ENCODE peak calls at places on chromosomes 5 and 9, in eight cellular contexts. One of them, this sample, is unnamed.

GRCh38 chr5:59596586-59597348 is 296.8 kb downstream of the PDE4D start:
- DNase-seq in tibial artery: no peak
- DNase-seq in stomach: no peak
- DNase-seq in heart right ventricle: no peak
- DNase-seq in psoas muscle: no peak
- DNase-seq in astrocyte: peak; percentile 51
- DNase-seq in mammary epithelial cell: peak; percentile 73
- DNase-seq in fibroblast of lung: peak; percentile 65
- DNase-seq in this sample: no peak

GRCh38 chr5:172775326-172776234 is 4.6 kb upstream of the DUSP1 start:
- DNase-seq in tibial artery: peak; percentile 97
- DNase-seq in stomach: peak; percentile 79
- DNase-seq in heart right ventricle: peak; percentile 53
- DNase-seq in psoas muscle: peak; percentile 95
- DNase-seq in astrocyte: peak; percentile 58
- DNase-seq in mammary epithelial cell: peak; percentile 90
- DNase-seq in fibroblast of lung: peak; percentile 66
- DNase-seq in this sample: no peak

GRCh38 chr5:159243385-159243784 is 19.7 kb upstream of the UBLCP1 start:
- DNase-seq in tibial artery: no peak
- DNase-seq in stomach: no peak
- DNase-seq in heart right ventricle: no peak
- DNase-seq in psoas muscle: no peak
- DNase-seq in astrocyte: no peak
- DNase-seq in mammary epithelial cell: no peak
- DNase-seq in fibroblast of lung: no peak
- DNase-seq in this sample: no peak

GRCh38 chr9:126389958-126390357 is 63.3 kb downstream of the MVB12B start:
- DNase-seq in tibial artery: no peak
- DNase-seq in stomach: no peak
- DNase-seq in heart right ventricle: no peak
- DNase-seq in psoas muscle: no peak
- DNase-seq in astrocyte: no peak
- DNase-seq in mammary epithelial cell: no peak
- DNase-seq in fibroblast of lung: no peak
- DNase-seq in this sample: no peak

GRCh38 chr9:98795295-98795955 is 930 bp downstream of the ANKS6 start:
- DNase-seq in tibial artery: no peak
- DNase-seq in stomach: no peak
- DNase-seq in heart right ventricle: no peak
- DNase-seq in psoas muscle: no peak
- DNase-seq in astrocyte: no peak
- DNase-seq in mammary epithelial cell: no peak
- DNase-seq in fibroblast of lung: no peak
- DNase-seq in this sample: no peak

GRCh38 chr9:77432053-77432452 is 216.1 kb downstream of the GNA14 start:
- DNase-seq in tibial artery: no peak
- DNase-seq in stomach: no peak
- DNase-seq in heart right ventricle: no peak
- DNase-seq in psoas muscle: no peak
- DNase-seq in astrocyte: no peak
- DNase-seq in mammary epithelial cell: no peak
- DNase-seq in fibroblast of lung: no peak
- DNase-seq in this sample: no peak

GRCh38 chr9:121685795-121686377 is 34.5 kb downstream of the DAB2IP start:
- DNase-seq in tibial artery: no peak
- DNase-seq in stomach: no peak
- DNase-seq in heart right ventricle: no peak
- DNase-seq in psoas muscle: peak; percentile 27
- DNase-seq in astrocyte: no peak
- DNase-seq in mammary epithelial cell: no peak
- DNase-seq in fibroblast of lung: no peak
- DNase-seq in this sample: no peak

GRCh38 chr5:141742144-141742543 is 60.1 kb upstream of the ARAP3 start:
- DNase-seq in tibial artery: no peak
- DNase-seq in stomach: no peak
- DNase-seq in heart right ventricle: no peak
- DNase-seq in psoas muscle: no peak
- DNase-seq in astrocyte: no peak
- DNase-seq in mammary epithelial cell: no peak
- DNase-seq in fibroblast of lung: no peak
- DNase-seq in this sample: no peak

GRCh38 chr9:75974006-75974766 is 83.7 kb downstream of the PCSK5 start:
- DNase-seq in tibial artery: no peak
- DNase-seq in stomach: no peak
- DNase-seq in heart right ventricle: no peak
- DNase-seq in psoas muscle: no peak
- DNase-seq in astrocyte: no peak
- DNase-seq in mammary epithelial cell: no peak
- DNase-seq in fibroblast of lung: no peak
- DNase-seq in this sample: no peak

GRCh38 chr5:662751-663435 is 30.3 kb downstream of the TPPP start:
- DNase-seq in tibial artery: no peak
- DNase-seq in stomach: no peak
- DNase-seq in heart right ventricle: no peak
- DNase-seq in psoas muscle: peak; percentile 46
- DNase-seq in astrocyte: no peak
- DNase-seq in mammary epithelial cell: no peak
- DNase-seq in fibroblast of lung: no peak
- DNase-seq in this sample: no peak

GRCh38 chr9:70668751-70669150 is 254.3 kb upstream of the KLF9 start:
- DNase-seq in tibial artery: peak; percentile 24
- DNase-seq in stomach: no peak
- DNase-seq in heart right ventricle: no peak
- DNase-seq in psoas muscle: no peak
- DNase-seq in astrocyte: peak; percentile 4
- DNase-seq in mammary epithelial cell: peak; percentile 12
- DNase-seq in fibroblast of lung: peak; percentile 13
- DNase-seq in this sample: no peak

GRCh38 chr9:128556276-128556675 is 3.9 kb downstream of the SPTAN1 start:
- DNase-seq in tibial artery: no peak
- DNase-seq in stomach: no peak
- DNase-seq in heart right ventricle: no peak
- DNase-seq in psoas muscle: no peak
- DNase-seq in astrocyte: no peak
- DNase-seq in mammary epithelial cell: no peak
- DNase-seq in fibroblast of lung: no peak
- DNase-seq in this sample: no peak

GRCh38 chr9:128554155-128554862 is 1.9 kb downstream of the SPTAN1 start:
- DNase-seq in tibial artery: peak; percentile 66
- DNase-seq in stomach: peak; percentile 37
- DNase-seq in heart right ventricle: peak; percentile 20
- DNase-seq in psoas muscle: peak; percentile 60
- DNase-seq in astrocyte: peak; percentile 94
- DNase-seq in mammary epithelial cell: peak; percentile 78
- DNase-seq in fibroblast of lung: peak; percentile 96
- DNase-seq in this sample: no peak

GRCh38 chr9:128556915-128557634 is 4.7 kb downstream of the SPTAN1 start:
- DNase-seq in tibial artery: no peak
- DNase-seq in stomach: no peak
- DNase-seq in heart right ventricle: no peak
- DNase-seq in psoas muscle: no peak
- DNase-seq in astrocyte: no peak
- DNase-seq in mammary epithelial cell: peak; percentile 10
- DNase-seq in fibroblast of lung: no peak
- DNase-seq in this sample: no peak

GRCh38 chr9:128555180-128555721 is 2.9 kb downstream of the SPTAN1 start:
- DNase-seq in tibial artery: no peak
- DNase-seq in stomach: no peak
- DNase-seq in heart right ventricle: no peak
- DNase-seq in psoas muscle: no peak
- DNase-seq in astrocyte: peak; percentile 78
- DNase-seq in mammary epithelial cell: peak; percentile 79
- DNase-seq in fibroblast of lung: peak; percentile 86
- DNase-seq in this sample: no peak

GRCh38 chr9:128558431-128559310 is 6.3 kb downstream of the SPTAN1 start:
- DNase-seq in tibial artery: peak; percentile 83
- DNase-seq in stomach: peak; percentile 87
- DNase-seq in heart right ventricle: peak; percentile 79
- DNase-seq in psoas muscle: peak; percentile 85
- DNase-seq in astrocyte: peak; percentile 93
- DNase-seq in mammary epithelial cell: peak; percentile 88
- DNase-seq in fibroblast of lung: peak; percentile 93
- DNase-seq in this sample: peak; percentile 7
- H3K4me3 ChIP-seq in tibial artery: no peak overlapping the region
- H3K4me3 ChIP-seq in stomach: no peak overlapping the region
- H3K4me3 ChIP-seq in heart right ventricle: peak overlapping the region; percentile 30
- H3K4me3 ChIP-seq in psoas muscle: peak overlapping the region; percentile 7
- H3K4me3 ChIP-seq in astrocyte: peak overlapping the region; percentile 35
- H3K4me3 ChIP-seq in mammary epithelial cell: no peak overlapping the region
- H3K4me3 ChIP-seq in fibroblast of lung: peak overlapping the region; percentile 17
- H3K4me3 ChIP-seq in this sample: peak overlapping the region; percentile 51

DNA sequence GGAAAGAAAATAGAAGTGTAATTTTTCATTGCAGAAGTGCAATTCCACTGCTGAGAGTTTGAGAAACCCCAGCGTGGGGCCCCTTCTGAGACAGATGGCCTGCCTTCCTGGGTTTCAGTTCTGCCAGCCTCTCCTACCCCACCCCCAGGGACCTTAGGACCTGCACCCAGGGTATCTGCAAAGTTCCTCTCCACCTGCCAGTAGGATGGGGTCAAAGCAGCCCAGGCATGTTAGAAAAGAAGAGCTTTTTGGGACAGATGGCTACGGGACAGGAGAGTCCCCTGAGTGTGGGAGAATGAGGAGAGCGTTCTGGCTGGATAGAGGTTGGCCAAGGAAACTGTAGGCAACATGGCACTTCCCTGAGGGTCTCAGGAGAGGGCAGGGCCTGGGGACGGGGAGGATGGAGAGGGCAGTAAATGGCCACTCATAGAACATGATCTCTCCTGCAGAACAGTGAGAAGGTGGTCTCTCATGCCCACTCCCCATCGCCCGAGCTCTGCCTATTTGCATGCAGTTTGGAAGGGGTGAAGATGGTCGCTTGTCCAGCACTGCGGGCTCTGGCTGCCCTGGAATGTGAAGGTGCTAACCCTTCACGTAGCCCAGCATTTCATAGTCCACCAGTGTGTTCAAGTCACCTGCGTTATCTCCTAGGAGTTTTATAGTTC is 347 bp upstream of the TIFAB start:
- DNase-seq in tibial artery: no peak
- DNase-seq in stomach: no peak
- DNase-seq in heart right ventricle: no peak
- DNase-seq in psoas muscle: no peak
- DNase-seq in astrocyte: no peak
- DNase-seq in mammary epithelial cell: no peak
- DNase-seq in fibroblast of lung: no peak
- DNase-seq in this sample: no peak
- H3K4me1 ChIP-seq in tibial artery: peaks cover 12% of the 10 kb centered on the region
- H3K4me1 ChIP-seq in stomach: no peaks in the 10 kb centered on the region
- H3K4me1 ChIP-seq in heart right ventricle: no peaks in the 10 kb centered on the region
- H3K4me1 ChIP-seq in psoas muscle: no peaks in the 10 kb centered on the region
- H3K4me1 ChIP-seq in astrocyte: peaks cover 20% of the 10 kb centered on the region
- H3K4me1 ChIP-seq in mammary epithelial cell: peaks cover 28% of the 10 kb centered on the region
- H3K4me1 ChIP-seq in fibroblast of lung: peaks cover 3% of the 10 kb centered on the region
- H3K4me1 ChIP-seq in this sample: no peaks in the 10 kb centered on the region

DNA sequence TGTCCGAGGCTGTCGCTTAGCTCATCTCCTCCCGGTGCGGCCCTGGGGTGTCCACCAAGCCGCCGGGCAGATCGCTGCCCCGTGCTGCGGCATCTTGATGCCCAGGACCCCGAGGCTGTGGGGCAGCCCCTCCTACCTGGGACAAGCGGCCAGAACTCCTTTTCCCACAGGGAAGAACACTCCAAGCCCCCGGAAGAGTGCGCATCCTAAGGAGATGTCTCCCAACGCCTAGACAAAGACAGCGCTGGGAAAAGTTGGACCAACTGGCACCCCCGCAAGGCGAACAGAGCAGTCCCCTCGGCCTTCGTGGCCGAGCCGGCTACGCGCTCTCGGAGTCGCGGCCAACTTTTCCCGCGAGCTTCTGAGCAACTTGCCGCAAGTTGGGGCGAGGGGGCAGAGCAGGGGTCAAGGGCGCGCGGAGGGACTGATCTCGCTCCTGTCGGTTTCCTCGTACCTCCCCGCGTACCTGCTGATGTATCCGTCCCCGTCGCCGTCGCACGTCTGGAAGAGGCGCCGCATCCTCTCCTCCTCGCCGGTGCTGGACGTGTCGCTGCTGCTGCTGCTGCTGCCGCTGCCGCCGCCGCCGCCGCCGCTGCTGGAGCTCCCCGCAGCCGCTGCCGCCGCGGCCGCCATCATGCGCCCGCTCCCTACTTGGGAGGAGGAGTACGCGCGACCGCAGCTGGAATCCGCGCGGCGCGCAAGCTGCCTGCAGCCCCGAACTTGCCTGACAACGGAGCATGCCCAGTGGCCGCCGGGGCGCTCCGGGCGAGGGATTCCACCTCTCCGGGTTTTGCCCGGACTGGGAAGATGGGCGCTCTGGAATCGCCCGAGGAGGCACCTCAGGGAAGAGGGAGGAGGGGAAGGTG is at the start of gene MCC:
- DNase-seq in tibial artery: peak; percentile 48
- DNase-seq in stomach: peak; percentile 60
- DNase-seq in heart right ventricle: peak; percentile 82
- DNase-seq in psoas muscle: peak; percentile 77
- DNase-seq in astrocyte: peak; percentile 91
- DNase-seq in mammary epithelial cell: peak; percentile 93
- DNase-seq in fibroblast of lung: peak; percentile 95
- DNase-seq in this sample: no peak
- H3K4me3 ChIP-seq in tibial artery: peak within 1 kb of the TSS; percentile 56
- H3K4me3 ChIP-seq in stomach: peak within 1 kb of the TSS; percentile 60
- H3K4me3 ChIP-seq in heart right ventricle: peak within 1 kb of the TSS; percentile 68
- H3K4me3 ChIP-seq in psoas muscle: peak within 1 kb of the TSS; percentile 71
- H3K4me3 ChIP-seq in astrocyte: peak within 1 kb of the TSS; percentile 77
- H3K4me3 ChIP-seq in mammary epithelial cell: peak within 1 kb of the TSS; percentile 52
- H3K4me3 ChIP-seq in fibroblast of lung: peak within 1 kb of the TSS; percentile 76
- H3K4me3 ChIP-seq in this sample: peak within 1 kb of the TSS; percentile 37

GRCh38 chr9:136239963-136240330 is 5.7 kb downstream of the QSOX2 start:
- DNase-seq in tibial artery: no peak
- DNase-seq in stomach: no peak
- DNase-seq in heart right ventricle: no peak
- DNase-seq in psoas muscle: no peak
- DNase-seq in astrocyte: no peak
- DNase-seq in mammary epithelial cell: no peak
- DNase-seq in fibroblast of lung: no peak
- DNase-seq in this sample: no peak
- H3K4me1 ChIP-seq in tibial artery: peaks cover 10% of the 10 kb centered on the region
- H3K4me1 ChIP-seq in stomach: peaks cover 53% of the 10 kb centered on the region
- H3K4me1 ChIP-seq in heart right ventricle: peaks cover 67% of the 10 kb centered on the region
- H3K4me1 ChIP-seq in psoas muscle: peaks cover 21% of the 10 kb centered on the region
- H3K4me1 ChIP-seq in astrocyte: peaks cover 14% of the 10 kb centered on the region
- H3K4me1 ChIP-seq in mammary epithelial cell: peaks cover 7% of the 10 kb centered on the region
- H3K4me1 ChIP-seq in fibroblast of lung: peaks cover 4% of the 10 kb centered on the region
- H3K4me1 ChIP-seq in this sample: peaks cover 29% of the 10 kb centered on the region

This sample was measured in CD4-positive, CD25-positive, alpha-beta regulatory T cell.